ENCODE peak calls at places on chromosomes 3 and 15, in six cellular contexts. J is WTC11, S is H1, W is GM12878, P is HepG2, U is K562. I is an unnamed sample.

GRCh38 chr3:34056951-34057390 is 258.5 kb downstream of the PDCD6IP start:
- DNase-seq in J (no peak), U (peak), W (peak), P (no peak), S (no peak), I (no peak)

GRCh38 chr15:74656935-74657535 is 38.8 kb downstream of the EDC3 start:
- DNase-seq in U (no peak), P (no peak), W (no peak), J (no peak), S (no peak), I (no peak)

GRCh38 chr3:64073362-64073761 is 50.1 kb upstream of the PSMD6 start:
- DNase-seq in J (no peak), S (no peak), W (no peak), P (no peak), U (no peak), I (no peak)

GRCh38 chr15:68428431-68428940 is 3.5 kb downstream of the ITGA11 start:
- DNase-seq in W (no peak), J (no peak), P (no peak), U (no peak), S (no peak), I (no peak)

GRCh38 chr3:50201573-50202315 is 3.3 kb upstream of the SLC38A3 start:
- DNase-seq in U (peak), J (no peak), W (no peak), P (peak), S (no peak), I (no peak)

GRCh38 chr3:128491900-128492352 is 1.1 kb downstream of the GATA2 start:
- DNase-seq in S (no peak), W (no peak), P (no peak), J (no peak), U (no peak), I (no peak)

GRCh38 chr15:68700395-68701123 is 120.1 kb downstream of the ANP32A start:
- DNase-seq in U (no peak), W (no peak), S (peak), P (no peak), J (peak), I (no peak)

GRCh38 chr3:129560931-129561594 is 18.1 kb downstream of the H1-8 start:
- DNase-seq in S (no peak), P (no peak), J (no peak), U (no peak), W (no peak), I (no peak)

GRCh38 chr3:62039584-62039983 is 333.8 kb downstream of the FEZF2 start:
- DNase-seq in S (no peak), P (no peak), W (no peak), U (no peak), J (no peak), I (no peak)

GRCh38 chr15:73691398-73691797 is 7.2 kb downstream of the CD276 start:
- DNase-seq in P (no peak), W (no peak), J (peak), S (no peak), U (peak), I (no peak)

GRCh38 chr3:43286886-43287301 is 554 bp downstream of the SNRK start:
- DNase-seq in S (peak), P (no peak), U (peak), J (no peak), W (no peak), I (no peak)

GRCh38 chr3:138135833-138136194 is 3.6 kb upstream of the A4GNT start:
- DNase-seq in P (no peak), U (no peak), W (no peak), J (no peak), S (no peak), I (no peak)

GRCh38 chr3:187085021-187085666 is 54.2 kb downstream of the RPL39L start:
- DNase-seq in P (no peak), J (no peak), U (no peak), W (no peak), S (no peak), I (no peak)

GRCh38 chr3:118102737-118103136 is 931.9 kb downstream of the IGSF11 start:
- DNase-seq in S (no peak), U (no peak), J (no peak), P (no peak), W (no peak), I (no peak)

GRCh38 chr15:98700501-98700900 is 52.2 kb downstream of the IGF1R start:
- DNase-seq in P (no peak), U (no peak), S (no peak), W (no peak), J (no peak), I (no peak)

GRCh38 chr3:17894434-17895060 is 152.1 kb upstream of the TBC1D5 start:
- DNase-seq in W (no peak), P (peak), J (peak), S (peak), U (peak), I (peak)

GRCh38 chr3:72128906-72129305 is 344.0 kb upstream of the PROK2 start:
- DNase-seq in W (no peak), J (no peak), U (no peak), S (no peak), P (no peak), I (no peak)
- TF ChIP-seq ATF3 in W (no peak), J (no peak), U (no peak), S (no peak), P (no peak), I (no peak)

DNA sequence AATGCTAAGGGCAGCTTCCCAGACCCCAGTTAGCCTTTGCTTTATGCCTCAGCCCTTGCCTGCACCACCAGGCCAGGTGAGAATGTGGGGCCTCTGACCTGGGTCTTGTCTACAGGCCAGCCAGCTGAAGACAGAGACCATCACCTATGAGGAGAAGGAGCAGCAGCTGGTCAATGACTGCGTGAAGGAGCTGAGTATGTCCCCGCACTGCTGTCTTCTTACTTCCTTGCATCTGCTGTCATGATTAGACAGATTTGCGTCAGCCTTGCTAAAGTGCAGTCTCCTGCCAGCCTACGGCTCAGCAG is 74.6 kb downstream of the CCK start:
- DNase-seq in W (no peak), U (no peak), S (no peak), P (no peak), J (no peak), I (no peak)
- TF ChIP-seq ATF3 in W (no peak), U (no peak), S (no peak), P (no peak), J (no peak), I (no peak)

DNA sequence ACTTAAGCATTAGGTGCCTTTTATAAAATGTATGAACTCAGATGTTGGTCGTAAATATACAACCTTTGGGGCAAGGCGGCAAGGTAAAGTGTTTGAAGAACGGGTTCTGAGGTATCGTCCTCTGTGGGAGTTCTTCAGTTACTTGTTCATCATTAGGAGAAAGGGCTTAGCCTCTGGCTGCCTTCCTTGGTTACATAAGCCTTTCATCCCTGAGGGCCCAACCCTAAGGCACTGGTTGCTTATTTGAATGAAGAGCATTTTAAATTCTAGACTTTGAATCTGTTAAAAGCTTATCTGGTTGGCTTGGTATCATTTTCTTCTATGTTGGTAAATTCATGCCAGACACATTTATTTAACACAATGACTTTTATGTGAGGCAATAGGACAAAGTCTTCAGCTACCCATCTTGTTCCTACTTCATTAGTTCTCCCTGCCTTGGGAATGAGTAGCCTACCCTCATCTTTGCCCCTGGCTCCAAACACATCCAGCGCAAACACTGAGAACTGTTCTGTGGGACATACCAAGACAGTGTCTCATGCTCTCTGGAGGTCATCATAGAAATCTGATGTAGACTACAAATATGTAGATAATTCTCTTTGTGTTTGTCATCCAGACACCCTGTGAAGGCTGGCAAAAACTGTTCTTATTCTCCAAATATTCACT is 12.4 kb upstream of the CCDC80 start:
- DNase-seq in U (no peak), P (no peak), J (no peak), S (no peak), W (no peak), I (no peak)
- TF ChIP-seq ATF3 in U (no peak), P (no peak), J (no peak), S (no peak), W (no peak), I (no peak)

DNA sequence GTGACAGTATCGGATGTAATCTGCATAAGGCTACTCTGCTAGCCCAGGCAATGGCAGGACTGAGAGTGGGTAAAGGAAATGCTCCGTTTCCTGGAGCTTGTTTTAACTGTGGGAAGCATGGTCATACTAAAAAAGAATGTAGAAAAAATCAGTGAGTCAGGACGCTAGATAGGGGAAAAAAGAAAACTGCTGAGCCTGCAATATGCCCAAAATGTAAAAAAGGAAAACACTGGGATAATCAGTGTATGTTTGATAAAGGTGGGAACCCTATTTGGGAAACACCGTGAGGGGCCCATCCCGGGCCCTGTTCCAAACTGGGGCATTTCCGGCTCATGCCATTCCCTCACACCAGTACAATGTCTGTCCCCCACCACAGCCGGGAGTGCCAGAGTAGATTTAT is 775.8 kb downstream of the ZPLD1 start:
- DNase-seq in U (no peak), S (no peak), P (no peak), J (no peak), W (no peak), I (no peak)
- TF ChIP-seq ATF3 in U (no peak), S (no peak), P (no peak), J (no peak), W (no peak), I (no peak)

GRCh38 chr3:38567498-38567897 is 71.4 kb downstream of the EXOG start:
- DNase-seq in J (no peak), U (no peak), W (no peak), P (no peak), S (peak), I (no peak)
- TF ChIP-seq ATF3 in J (no peak), U (no peak), W (no peak), P (no peak), S (no peak), I (no peak)

GRCh38 chr3:193211173-193211572 is 29.8 kb upstream of the PLAAT1 start:
- DNase-seq in U (no peak), P (no peak), W (no peak), S (no peak), J (no peak), I (no peak)

GRCh38 chr3:193214445-193214844 is 26.6 kb upstream of the PLAAT1 start:
- DNase-seq in U (no peak), J (no peak), S (no peak), W (no peak), P (no peak), I (no peak)

GRCh38 chr3:193207290-193207689 is 33.7 kb upstream of the PLAAT1 start:
- DNase-seq in W (no peak), S (no peak), U (no peak), J (no peak), P (no peak), I (no peak)

GRCh38 chr3:193207874-193208273 is 33.1 kb upstream of the PLAAT1 start:
- DNase-seq in W (no peak), S (no peak), J (no peak), U (no peak), P (no peak), I (no peak)

DNA sequence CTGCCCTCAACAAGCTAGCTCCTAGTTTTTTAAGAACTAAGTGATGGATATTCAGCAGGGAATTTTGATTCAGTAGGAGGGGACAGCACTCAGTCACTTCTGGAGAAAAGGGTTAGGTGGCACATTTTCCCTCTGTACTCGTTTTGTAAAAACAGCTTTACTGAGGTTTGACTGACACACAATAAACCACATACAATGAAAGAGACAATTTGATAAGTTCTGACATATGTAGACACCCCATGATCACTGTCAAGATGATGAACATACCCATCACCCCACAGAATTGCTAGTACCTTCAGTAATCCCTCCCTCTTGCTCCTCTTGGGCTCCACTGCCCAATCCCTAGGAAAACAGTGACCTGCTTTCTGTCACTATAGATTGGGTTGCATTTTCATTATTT is 29.0 kb upstream of the PLAAT1 start:
- DNase-seq in P (no peak), W (no peak), J (no peak), U (no peak), S (no peak), I (no peak)
- TF ChIP-seq ATF3 in P (no peak), W (no peak), J (no peak), U (no peak), S (no peak), I (no peak)

GRCh38 chr3:177931346-177931745 is 604.9 kb upstream of the KCNMB2 start:
- DNase-seq in J (no peak), W (no peak), U (no peak), P (no peak), S (no peak), I (no peak)

GRCh38 chr3:177930771-177931170 is 605.5 kb upstream of the KCNMB2 start:
- DNase-seq in S (no peak), U (no peak), J (no peak), W (no peak), P (no peak), I (no peak)

GRCh38 chr3:177932346-177932745 is 603.9 kb upstream of the KCNMB2 start:
- DNase-seq in S (no peak), U (no peak), W (no peak), P (no peak), J (no peak), I (no peak)

GRCh38 chr3:177929310-177929709 is 606.9 kb upstream of the KCNMB2 start:
- DNase-seq in P (no peak), J (no peak), S (no peak), W (no peak), U (no peak), I (no peak)

GRCh38 chr3:177928156-177928555 is 608.1 kb upstream of the KCNMB2 start:
- DNase-seq in W (no peak), U (no peak), J (no peak), P (no peak), S (no peak), I (peak)
- TF ChIP-seq ATF3 in W (no peak), U (no peak), J (no peak), P (no peak), S (no peak), I (no peak)

DNA sequence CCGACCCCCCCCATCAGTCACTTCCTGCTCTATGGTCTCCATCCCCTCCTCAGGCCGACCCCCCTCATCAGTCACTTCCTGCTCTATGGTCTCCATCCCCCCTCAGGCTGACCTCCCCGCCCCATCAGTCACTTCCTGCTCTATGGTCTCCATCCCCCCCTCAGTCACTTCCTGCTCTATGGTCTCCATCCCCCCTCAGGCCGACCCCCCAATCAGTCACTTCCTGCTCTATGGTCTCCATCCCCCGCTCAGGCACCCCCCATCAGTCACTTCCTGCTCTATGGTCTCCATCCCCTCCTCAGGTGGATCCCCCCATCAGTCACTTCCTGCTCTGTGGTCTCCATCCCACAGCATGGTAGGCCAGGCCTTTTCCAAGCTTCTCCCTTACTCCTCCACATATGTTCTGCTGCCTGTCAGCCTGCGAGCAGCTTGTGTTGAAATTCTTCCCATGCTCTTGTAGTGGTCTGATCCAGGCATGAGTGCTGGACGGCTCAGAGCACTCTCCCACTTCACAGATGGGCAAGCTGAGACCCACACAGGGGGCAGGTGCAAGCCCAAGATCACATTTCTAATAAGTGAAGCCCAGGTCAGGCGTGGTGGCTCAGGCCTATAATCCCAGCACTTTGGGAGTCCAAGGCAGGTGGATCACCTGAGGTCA is 36.8 kb downstream of the BDH1 start:
- DNase-seq in P (no peak), S (no peak), W (no peak), U (no peak), J (no peak), I (no peak)
- TF ChIP-seq ATF3 in P (no peak), S (no peak), W (no peak), U (no peak), J (no peak), I (no peak)

DNA sequence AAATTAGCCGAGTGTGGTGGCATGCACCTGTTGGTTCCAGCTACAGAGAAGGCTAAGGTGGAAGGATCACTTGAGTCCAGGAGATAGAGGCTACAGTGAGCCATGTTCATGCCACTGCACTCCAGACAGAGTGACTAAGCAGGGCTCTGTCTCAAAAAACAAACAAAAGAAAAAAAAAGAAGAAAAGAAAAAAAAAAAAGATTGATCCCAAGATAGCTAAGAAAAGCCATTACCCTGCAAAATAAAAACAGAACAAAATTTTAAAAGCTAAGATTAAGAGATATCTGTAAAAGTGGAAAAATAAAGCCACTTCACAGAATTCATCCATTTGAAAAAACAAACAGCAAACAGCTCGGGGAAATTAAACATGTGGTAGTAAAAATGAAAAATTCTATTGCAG is 23.8 kb downstream of the LRRC2 start:
- DNase-seq in S (no peak), W (no peak), U (no peak), P (no peak), J (no peak), I (no peak)
- TF ChIP-seq ATF3 in S (no peak), W (no peak), U (no peak), P (no peak), J (no peak), I (no peak)

GRCh38 chr3:122427857-122428471 is 12.1 kb upstream of the WDR5B start:
- DNase-seq in S (no peak), U (no peak), W (no peak), J (no peak), P (no peak), I (no peak)
- TF ChIP-seq ATF3 in S (no peak), U (no peak), W (no peak), J (no peak), P (no peak), I (no peak)

I was measured in HCT116.